ENCODE peak calls at places on chromosomes 13 and 19, in five cellular contexts. One of them, this sample, is unnamed.

GRCh38 chr19:2567580-2567979 is 91.7 kb downstream of the GADD45B start:
- DNase-seq in neural crest cell: no peak
- DNase-seq in progenitor cell of endocrine pancreas: no peak
- DNase-seq in nephron progenitor cell: no peak
- DNase-seq in AG09319: no peak
- DNase-seq in this sample: peak

GRCh38 chr13:61466280-61466679 is 50.6 kb upstream of the PCDH20 start:
- DNase-seq in nephron progenitor cell: no peak
- DNase-seq in neural crest cell: no peak
- DNase-seq in progenitor cell of endocrine pancreas: no peak
- DNase-seq in AG09319: no peak
- DNase-seq in this sample: no peak

GRCh38 chr19:53985863-53986262 is 5.6 kb upstream of the CACNG6 start:
- DNase-seq in progenitor cell of endocrine pancreas: no peak
- DNase-seq in nephron progenitor cell: no peak
- DNase-seq in AG09319: no peak
- DNase-seq in neural crest cell: no peak
- DNase-seq in this sample: no peak

GRCh38 chr19:1066748-1067340 is at the start of gene ARHGAP45:
- DNase-seq in neural crest cell: no peak
- DNase-seq in progenitor cell of endocrine pancreas: no peak
- DNase-seq in nephron progenitor cell: peak
- DNase-seq in AG09319: no peak
- DNase-seq in this sample: no peak

GRCh38 chr19:47514151-47514868 is 553 bp downstream of the NAPA start:
- DNase-seq in progenitor cell of endocrine pancreas: no peak
- DNase-seq in nephron progenitor cell: peak
- DNase-seq in AG09319: no peak
- DNase-seq in neural crest cell: no peak
- DNase-seq in this sample: peak

GRCh38 chr13:39296193-39296592 is 257.9 kb downstream of the NHLRC3 start:
- DNase-seq in progenitor cell of endocrine pancreas: no peak
- DNase-seq in AG09319: no peak
- DNase-seq in nephron progenitor cell: no peak
- DNase-seq in neural crest cell: no peak
- DNase-seq in this sample: no peak

GRCh38 chr13:80408270-80408669 is 67.3 kb upstream of the SPRY2 start:
- DNase-seq in nephron progenitor cell: no peak
- DNase-seq in progenitor cell of endocrine pancreas: no peak
- DNase-seq in neural crest cell: no peak
- DNase-seq in AG09319: no peak
- DNase-seq in this sample: no peak

GRCh38 chr19:49808762-49809154 is 4.3 kb downstream of the FUZ start:
- DNase-seq in progenitor cell of endocrine pancreas: peak
- DNase-seq in nephron progenitor cell: peak
- DNase-seq in AG09319: peak
- DNase-seq in neural crest cell: peak
- DNase-seq in this sample: peak

GRCh38 chr19:30373593-30373992 is 1.4 kb downstream of the ZNF536 start:
- DNase-seq in AG09319: no peak
- DNase-seq in progenitor cell of endocrine pancreas: no peak
- DNase-seq in neural crest cell: no peak
- DNase-seq in nephron progenitor cell: no peak
- DNase-seq in this sample: peak

GRCh38 chr19:17406039-17406886 is 833 bp upstream of the BST2 start:
- DNase-seq in AG09319: no peak
- DNase-seq in neural crest cell: no peak
- DNase-seq in progenitor cell of endocrine pancreas: no peak
- DNase-seq in nephron progenitor cell: no peak
- DNase-seq in this sample: no peak

GRCh38 chr19:12833747-12834417 is 497 bp downstream of the RTBDN start:
- DNase-seq in AG09319: no peak
- DNase-seq in nephron progenitor cell: peak
- DNase-seq in neural crest cell: peak
- DNase-seq in progenitor cell of endocrine pancreas: peak
- DNase-seq in this sample: no peak

GRCh38 chr13:97125051-97125809 is 96.9 kb upstream of the MBNL2 start:
- DNase-seq in AG09319: peak
- DNase-seq in nephron progenitor cell: peak
- DNase-seq in neural crest cell: no peak
- DNase-seq in progenitor cell of endocrine pancreas: no peak
- DNase-seq in this sample: peak

GRCh38 chr19:11540642-11541041 is 2.0 kb downstream of the CNN1 start:
- DNase-seq in neural crest cell: no peak
- DNase-seq in progenitor cell of endocrine pancreas: no peak
- DNase-seq in AG09319: no peak
- DNase-seq in nephron progenitor cell: no peak
- DNase-seq in this sample: no peak

GRCh38 chr19:43362179-43362578 is 8.7 kb downstream of the CD177 start:
- DNase-seq in neural crest cell: no peak
- DNase-seq in nephron progenitor cell: no peak
- DNase-seq in progenitor cell of endocrine pancreas: no peak
- DNase-seq in AG09319: no peak
- DNase-seq in this sample: no peak

GRCh38 chr13:43935878-43936277 is 56.2 kb downstream of the LACC1 start:
- DNase-seq in neural crest cell: no peak
- DNase-seq in progenitor cell of endocrine pancreas: no peak
- DNase-seq in nephron progenitor cell: no peak
- DNase-seq in AG09319: no peak
- DNase-seq in this sample: no peak

GRCh38 chr19:57282011-57282636 is 1.8 kb downstream of the ZNF460 start:
- DNase-seq in neural crest cell: no peak
- DNase-seq in nephron progenitor cell: no peak
- DNase-seq in progenitor cell of endocrine pancreas: no peak
- DNase-seq in AG09319: no peak
- DNase-seq in this sample: no peak

GRCh38 chr13:112806761-112807652 is 117.2 kb downstream of the ATP11A start:
- DNase-seq in neural crest cell: no peak
- DNase-seq in nephron progenitor cell: no peak
- DNase-seq in AG09319: no peak
- DNase-seq in progenitor cell of endocrine pancreas: no peak
- DNase-seq in this sample: no peak

GRCh38 chr13:112807653-112808376 is 118.0 kb downstream of the ATP11A start:
- DNase-seq in neural crest cell: no peak
- DNase-seq in progenitor cell of endocrine pancreas: no peak
- DNase-seq in nephron progenitor cell: no peak
- DNase-seq in AG09319: no peak
- DNase-seq in this sample: no peak

GRCh38 chr13:112810608-112811007 is 120.8 kb downstream of the ATP11A start:
- DNase-seq in nephron progenitor cell: no peak
- DNase-seq in AG09319: no peak
- DNase-seq in progenitor cell of endocrine pancreas: no peak
- DNase-seq in neural crest cell: no peak
- DNase-seq in this sample: no peak

GRCh38 chr13:112808377-112809140 is 118.7 kb downstream of the ATP11A start:
- DNase-seq in neural crest cell: no peak
- DNase-seq in nephron progenitor cell: no peak
- DNase-seq in progenitor cell of endocrine pancreas: no peak
- DNase-seq in AG09319: no peak
- DNase-seq in this sample: no peak

GRCh38 chr13:112809332-112810310 is 119.8 kb downstream of the ATP11A start:
- DNase-seq in nephron progenitor cell: no peak
- DNase-seq in progenitor cell of endocrine pancreas: no peak
- DNase-seq in neural crest cell: no peak
- DNase-seq in AG09319: no peak
- DNase-seq in this sample: no peak
- TF ChIP-seq CTCF in nephron progenitor cell: no peak
- TF ChIP-seq CTCF in progenitor cell of endocrine pancreas: no peak
- TF ChIP-seq CTCF in neural crest cell: no peak
- TF ChIP-seq CTCF in AG09319: no peak
- TF ChIP-seq CTCF in this sample: no peak

GRCh38 chr19:32201211-32201610 is 144.2 kb upstream of the ZNF507 start:
- DNase-seq in nephron progenitor cell: no peak
- DNase-seq in neural crest cell: no peak
- DNase-seq in progenitor cell of endocrine pancreas: no peak
- DNase-seq in AG09319: no peak
- DNase-seq in this sample: no peak

GRCh38 chr19:32197896-32198882 is 147.2 kb upstream of the ZNF507 start:
- DNase-seq in progenitor cell of endocrine pancreas: no peak
- DNase-seq in neural crest cell: no peak
- DNase-seq in nephron progenitor cell: no peak
- DNase-seq in AG09319: no peak
- DNase-seq in this sample: no peak

GRCh38 chr19:32200312-32201038 is 144.9 kb upstream of the ZNF507 start:
- DNase-seq in progenitor cell of endocrine pancreas: no peak
- DNase-seq in nephron progenitor cell: no peak
- DNase-seq in AG09319: no peak
- DNase-seq in neural crest cell: no peak
- DNase-seq in this sample: no peak

GRCh38 chr19:32201661-32202060 is 143.7 kb upstream of the ZNF507 start:
- DNase-seq in AG09319: no peak
- DNase-seq in progenitor cell of endocrine pancreas: no peak
- DNase-seq in neural crest cell: no peak
- DNase-seq in nephron progenitor cell: no peak
- DNase-seq in this sample: no peak

DNA sequence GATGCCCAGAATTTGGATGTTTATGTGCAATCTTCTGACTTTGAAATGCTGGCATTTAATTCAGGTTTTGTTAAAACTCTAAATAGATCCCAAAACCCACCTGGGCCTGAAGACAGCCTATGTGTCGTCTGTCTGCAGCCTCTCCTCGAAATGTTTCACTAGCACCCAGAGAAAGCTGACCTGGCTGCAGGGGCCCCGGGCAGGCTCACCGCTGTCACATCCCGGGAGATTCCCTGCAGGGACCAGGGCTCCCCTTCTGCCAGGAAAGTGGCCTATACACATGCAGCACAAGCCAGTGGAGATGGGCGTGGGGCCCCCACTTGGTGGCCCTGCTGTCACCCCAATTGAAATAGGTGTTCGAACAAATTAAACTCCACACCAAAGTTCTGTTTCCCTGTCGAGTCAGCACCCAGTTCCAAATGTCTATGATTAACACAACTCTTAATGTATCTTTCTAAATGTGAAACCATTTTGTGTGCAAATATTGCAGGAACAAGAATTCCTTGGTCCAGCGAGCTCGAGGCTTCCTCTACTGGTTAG is 145.8 kb upstream of the ZNF507 start:
- DNase-seq in progenitor cell of endocrine pancreas: no peak
- DNase-seq in neural crest cell: no peak
- DNase-seq in AG09319: no peak
- DNase-seq in nephron progenitor cell: no peak
- DNase-seq in this sample: no peak
- TF ChIP-seq CTCF in progenitor cell of endocrine pancreas: no peak
- TF ChIP-seq CTCF in neural crest cell: no peak
- TF ChIP-seq CTCF in AG09319: no peak
- TF ChIP-seq CTCF in nephron progenitor cell: no peak
- TF ChIP-seq CTCF in this sample: no peak

DNA sequence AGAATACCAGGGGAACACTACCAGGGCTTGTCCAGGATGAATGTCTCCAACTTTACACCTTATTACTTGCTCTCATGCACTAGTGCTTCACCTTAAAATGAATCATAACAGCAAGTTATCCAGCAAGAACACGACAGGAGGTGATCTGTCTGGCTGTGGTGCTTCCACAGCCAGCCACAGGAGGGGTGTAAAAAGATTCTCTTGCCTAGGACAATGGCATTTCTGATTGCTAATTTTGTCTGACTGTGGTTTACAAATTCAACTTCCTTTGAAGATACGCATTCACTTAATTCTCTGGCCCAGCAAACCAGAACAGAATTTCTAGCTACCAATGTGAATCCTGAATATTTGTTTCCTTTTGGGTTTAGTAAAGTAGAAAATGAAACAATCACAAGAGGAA is 23.1 kb upstream of the COG3 start:
- DNase-seq in nephron progenitor cell: no peak
- DNase-seq in progenitor cell of endocrine pancreas: no peak
- DNase-seq in AG09319: no peak
- DNase-seq in neural crest cell: no peak
- DNase-seq in this sample: no peak
- TF ChIP-seq CTCF in nephron progenitor cell: no peak
- TF ChIP-seq CTCF in progenitor cell of endocrine pancreas: no peak
- TF ChIP-seq CTCF in AG09319: peak
- TF ChIP-seq CTCF in neural crest cell: peak
- TF ChIP-seq CTCF in this sample: no peak

GRCh38 chr13:42275098-42275471 is 3.1 kb downstream of the AKAP11 start:
- DNase-seq in neural crest cell: no peak
- DNase-seq in AG09319: no peak
- DNase-seq in nephron progenitor cell: no peak
- DNase-seq in progenitor cell of endocrine pancreas: no peak
- DNase-seq in this sample: no peak

GRCh38 chr13:42276683-42277082 is 4.7 kb downstream of the AKAP11 start:
- DNase-seq in progenitor cell of endocrine pancreas: no peak
- DNase-seq in AG09319: no peak
- DNase-seq in neural crest cell: no peak
- DNase-seq in nephron progenitor cell: no peak
- DNase-seq in this sample: no peak

GRCh38 chr13:42274386-42275097 is 2.6 kb downstream of the AKAP11 start:
- DNase-seq in AG09319: no peak
- DNase-seq in progenitor cell of endocrine pancreas: no peak
- DNase-seq in nephron progenitor cell: no peak
- DNase-seq in neural crest cell: no peak
- DNase-seq in this sample: no peak

GRCh38 chr13:42277618-42278276 is 5.8 kb downstream of the AKAP11 start:
- DNase-seq in nephron progenitor cell: no peak
- DNase-seq in AG09319: no peak
- DNase-seq in progenitor cell of endocrine pancreas: no peak
- DNase-seq in neural crest cell: no peak
- DNase-seq in this sample: no peak

DNA sequence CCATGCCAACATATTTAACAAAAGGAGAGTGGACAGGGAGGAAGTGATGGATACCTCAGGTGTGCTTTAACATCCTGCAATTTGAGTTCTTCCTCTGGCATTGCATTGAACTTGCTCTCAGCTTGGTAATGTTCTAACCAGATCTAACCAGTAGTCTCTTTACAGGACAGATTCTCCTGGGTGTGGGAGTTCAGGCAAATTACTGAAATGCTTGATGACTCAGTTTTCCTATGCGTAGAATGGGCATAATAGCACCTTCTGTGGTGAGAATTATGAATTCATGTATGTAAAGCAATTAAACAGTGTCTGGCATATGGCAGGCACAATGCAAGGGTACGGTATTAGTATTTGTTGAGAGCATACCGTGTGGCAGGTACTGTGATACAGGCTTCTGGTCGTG is 3.6 kb downstream of the AKAP11 start:
- DNase-seq in neural crest cell: no peak
- DNase-seq in progenitor cell of endocrine pancreas: no peak
- DNase-seq in AG09319: no peak
- DNase-seq in nephron progenitor cell: no peak
- DNase-seq in this sample: no peak
- TF ChIP-seq CTCF in neural crest cell: no peak
- TF ChIP-seq CTCF in progenitor cell of endocrine pancreas: no peak
- TF ChIP-seq CTCF in AG09319: no peak
- TF ChIP-seq CTCF in nephron progenitor cell: no peak
- TF ChIP-seq CTCF in this sample: no peak

GRCh38 chr13:46983881-46984280 is 87.0 kb upstream of the HTR2A start:
- DNase-seq in neural crest cell: no peak
- DNase-seq in AG09319: no peak
- DNase-seq in progenitor cell of endocrine pancreas: no peak
- DNase-seq in nephron progenitor cell: no peak
- DNase-seq in this sample: no peak

GRCh38 chr13:46982856-46983582 is 86.2 kb upstream of the HTR2A start:
- DNase-seq in neural crest cell: no peak
- DNase-seq in nephron progenitor cell: no peak
- DNase-seq in progenitor cell of endocrine pancreas: no peak
- DNase-seq in AG09319: no peak
- DNase-seq in this sample: no peak
- TF ChIP-seq CTCF in neural crest cell: no peak
- TF ChIP-seq CTCF in nephron progenitor cell: no peak
- TF ChIP-seq CTCF in progenitor cell of endocrine pancreas: no peak
- TF ChIP-seq CTCF in AG09319: no peak
- TF ChIP-seq CTCF in this sample: no peak